ENCODE peak calls at places on chromosomes 2 and 18, in four cellular contexts. M is transverse colon, H is fibroblast of mammary gland, V is fibroblast of lung. Y is an unnamed sample.

GRCh38 chr2:58099097-58099769 is 52.6 kb downstream of the VRK2 start:
- DNase-seq in M (no peak), H (no peak), V (no peak), Y (no peak)

GRCh38 chr18:55355220-55355619 is 232.8 kb downstream of the TCF4 start:
- DNase-seq in M (no peak), H (no peak), V (peak), Y (no peak)

GRCh38 chr18:3914833-3915598 is 465.0 kb downstream of the TGIF1 start:
- DNase-seq in M (no peak), H (no peak), V (no peak), Y (no peak)

GRCh38 chr18:3664563-3665178 is 214.7 kb downstream of the TGIF1 start:
- DNase-seq in M (no peak), H (no peak), V (peak), Y (no peak)

GRCh38 chr18:79877163-79878091 is 74.0 kb downstream of the SLC66A2 start:
- DNase-seq in M (no peak), H (no peak), V (no peak), Y (no peak)

GRCh38 chr2:96547751-96548161 is 11.2 kb downstream of the ARID5A start:
- DNase-seq in M (peak), H (no peak), V (peak), Y (peak)

GRCh38 chr18:33923980-33924379 is 300.7 kb downstream of the NOL4 start:
- DNase-seq in M (no peak), H (no peak), V (no peak), Y (no peak)

GRCh38 chr2:16553222-16553621 is 112.4 kb downstream of the CYRIA start:
- DNase-seq in M (peak), H (peak), V (peak), Y (peak)

GRCh38 chr2:12604248-12604801 is 112.4 kb upstream of the TRIB2 start:
- DNase-seq in M (no peak), H (no peak), V (no peak), Y (no peak)

GRCh38 chr2:74278176-74278575 is 65.0 kb downstream of the SLC4A5 start:
- DNase-seq in M (peak), H (no peak), V (no peak), Y (no peak)

GRCh38 chr2:192675640-192676039 is 480.9 kb upstream of the TMEFF2 start:
- DNase-seq in M (no peak), H (peak), V (no peak), Y (no peak)

GRCh38 chr2:8752385-8752784 is 70.5 kb downstream of the ID2 start:
- DNase-seq in M (no peak), H (no peak), V (no peak), Y (no peak)

GRCh38 chr2:101231937-101232336 is 20.7 kb upstream of the CNOT11 start:
- DNase-seq in M (no peak), H (no peak), V (no peak), Y (no peak)

GRCh38 chr2:200405599-200406298 is 99.3 kb downstream of the SPATS2L start:
- DNase-seq in M (peak), H (peak), V (peak), Y (peak)

GRCh38 chr2:217849154-217849553 is 153.6 kb downstream of the TNS1 start:
- DNase-seq in M (no peak), H (no peak), V (no peak), Y (no peak)

GRCh38 chr18:62258606-62259005 is 66.5 kb upstream of the TNFRSF11A start:
- DNase-seq in M (no peak), H (no peak), V (no peak), Y (no peak)

DNA sequence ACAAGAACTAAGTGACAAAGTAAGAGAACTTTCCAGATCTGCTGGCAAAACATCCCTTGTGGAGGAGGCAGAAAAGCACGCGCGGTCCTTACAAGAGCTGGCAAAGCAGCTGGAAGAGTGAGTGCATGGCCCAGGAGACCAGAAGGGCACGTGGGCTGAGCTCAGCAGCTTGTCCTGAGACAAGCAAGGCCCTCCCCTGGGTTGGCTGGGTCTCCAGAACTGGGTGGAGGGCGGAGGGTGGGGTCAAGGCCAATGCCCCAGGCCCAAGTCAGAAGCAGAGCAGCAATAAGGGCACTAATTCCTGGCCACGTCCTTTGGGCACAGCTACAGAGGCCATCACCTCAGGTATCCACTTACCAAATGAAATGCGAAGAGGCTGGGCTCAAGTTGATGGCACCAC is 110.6 kb upstream of the TTC39C start:
- DNase-seq in M (no peak), H (no peak), V (no peak), Y (no peak)
- H3K4me3 ChIP-seq in M (no peak), H (no peak), V (no peak), Y (no peak)

GRCh38 chr2:174577967-174578589 is 19.5 kb downstream of the WIPF1 start:
- DNase-seq in M (no peak), H (peak), V (peak), Y (peak)
- TF ChIP-seq CTCF in M (no peak), H (peak), V (peak), Y (peak)

GRCh38 chr2:188833799-188834198 is 140.4 kb upstream of the COL3A1 start:
- DNase-seq in M (no peak), H (no peak), V (no peak), Y (no peak)
- H3K4me3 ChIP-seq in M (no peak), H (no peak), V (no peak), Y (no peak)

GRCh38 chr2:158464426-158465281 is 7.9 kb downstream of the PKP4 start:
- DNase-seq in M (no peak), H (peak), V (peak), Y (no peak)
- TF ChIP-seq CTCF in M (peak), H (peak), V (peak), Y (peak)

DNA sequence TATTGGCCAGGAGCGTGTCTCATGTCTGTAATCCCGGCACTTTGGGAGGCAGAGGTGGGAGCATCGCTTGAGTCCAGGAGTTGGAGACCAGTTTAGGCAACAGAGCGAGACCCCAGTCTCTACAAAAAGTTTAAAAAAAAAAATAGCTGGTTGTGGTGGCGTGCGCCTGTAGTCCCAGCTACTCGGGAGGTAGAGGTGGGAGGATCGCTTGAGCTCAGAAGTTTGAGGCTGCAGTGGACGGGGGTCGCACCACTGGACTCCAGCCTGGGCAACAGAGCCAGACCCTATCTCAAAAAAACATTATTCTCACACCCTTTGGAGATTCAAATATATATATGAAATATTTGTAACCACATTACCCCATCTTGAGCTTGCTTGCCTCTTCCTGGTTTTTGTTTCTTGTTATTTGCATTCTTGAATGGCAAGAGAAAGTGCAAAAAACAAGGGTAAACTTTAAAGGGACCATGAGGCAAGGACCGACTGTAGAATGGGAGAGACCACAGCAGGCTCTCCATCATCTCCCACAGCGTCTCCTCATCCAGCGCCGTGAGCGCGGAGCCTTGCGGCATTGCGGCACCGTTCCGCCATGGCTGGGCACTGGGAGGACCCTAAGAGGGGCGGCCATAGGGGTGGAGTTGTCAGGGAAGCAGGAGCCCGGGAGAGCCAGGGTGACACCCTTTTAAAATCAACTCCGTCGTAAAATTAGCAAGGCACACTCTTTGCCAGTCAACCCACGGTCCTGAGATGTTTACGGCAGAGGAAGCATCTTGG is 1.4 kb downstream of the ELP2 start:
- DNase-seq in M (no peak), H (no peak), V (no peak), Y (no peak)
- H3K4me3 ChIP-seq in M (peak), H (peak), V (peak), Y (peak)

DNA sequence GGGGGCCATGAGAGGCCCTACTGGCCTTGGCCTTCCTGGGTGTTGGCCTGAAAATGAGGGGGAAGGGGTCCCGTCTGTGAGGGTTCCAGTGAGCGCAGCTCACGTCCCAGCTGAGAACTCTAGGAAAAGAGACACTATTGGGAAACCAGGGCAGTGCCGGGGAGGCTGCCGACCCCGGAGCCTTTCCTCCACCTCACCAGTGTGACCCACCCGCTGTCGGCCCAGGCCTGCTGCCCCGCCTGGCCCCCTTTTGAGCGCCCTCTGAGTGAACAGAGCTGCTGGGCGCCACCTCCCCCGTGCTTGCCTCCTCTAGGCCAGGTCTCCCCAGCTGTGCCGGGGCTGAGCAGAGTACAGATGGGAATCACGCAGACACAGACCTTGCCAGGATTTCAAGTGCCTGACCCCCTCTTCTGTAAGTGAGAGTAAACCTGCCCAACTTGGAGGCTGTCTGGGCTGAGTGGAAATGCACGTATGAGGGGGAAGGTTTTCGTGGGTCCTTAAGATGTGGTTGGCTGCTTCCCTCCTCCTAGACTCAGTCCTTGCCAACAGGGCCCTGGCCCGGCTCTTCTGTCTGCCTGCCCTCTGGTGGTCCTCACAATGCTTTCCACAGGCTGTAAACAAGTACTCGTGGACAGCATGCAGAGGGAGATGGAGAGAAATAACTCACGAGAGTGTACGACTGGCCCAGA is 17.3 kb upstream of the ARHGEF4 start:
- DNase-seq in M (no peak), H (no peak), V (no peak), Y (no peak)
- TF ChIP-seq CTCF in M (no peak), H (no peak), V (no peak), Y (no peak)

DNA sequence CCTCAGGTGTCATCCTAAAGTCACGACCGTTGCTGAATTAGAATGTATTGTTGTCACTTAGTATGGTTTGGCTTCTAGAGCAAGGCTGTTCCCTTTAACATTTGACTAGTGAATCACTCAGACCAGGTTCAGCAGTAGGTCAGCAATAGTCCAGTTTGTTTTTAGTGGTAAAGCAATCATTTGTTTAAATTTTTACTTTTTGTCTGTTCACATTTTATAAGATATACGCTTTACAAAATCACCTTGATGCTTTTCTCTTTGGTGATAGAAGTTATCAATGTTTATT is 1.2 kb downstream of the BABAM2 start:
- DNase-seq in M (no peak), H (peak), V (peak), Y (no peak)
- H3K4me3 ChIP-seq in M (no peak), H (no peak), V (no peak), Y (no peak)

DNA sequence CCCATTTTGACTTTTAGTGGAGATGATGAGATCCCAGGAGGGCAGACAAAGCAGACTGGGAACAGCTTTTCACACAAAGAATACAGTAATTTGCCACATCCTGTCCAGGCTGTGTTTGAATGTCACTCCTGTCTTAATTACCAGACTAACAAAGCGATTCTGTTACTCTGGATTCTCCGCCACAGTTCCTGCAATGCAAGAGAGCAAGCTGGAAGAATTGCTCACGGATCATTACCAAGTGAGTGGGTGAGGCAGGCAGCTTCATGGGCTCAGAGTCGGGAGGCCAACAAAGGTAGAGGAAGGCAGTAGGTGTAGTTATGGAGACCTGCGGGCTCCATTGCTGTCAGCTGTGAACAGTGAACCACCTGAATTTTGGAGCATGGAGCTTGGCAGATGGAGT is 250.5 kb upstream of the ATP5MC3 start:
- DNase-seq in M (no peak), H (no peak), V (no peak), Y (no peak)
- TF ChIP-seq CTCF in M (no peak), H (no peak), V (no peak), Y (no peak)